ENCODE peak calls at places on chromosomes 16 and 17, in eight cellular contexts. R, A, T, C, J, S, B and Q are unnamed samples.

GRCh38 chr16:15519767-15520166 is 85.4 kb downstream of the BMERB1 start:
- DNase-seq in R (no peak), A (no peak), T (no peak), C (no peak), J (no peak), S (no peak), B (no peak), Q (no peak)

GRCh38 chr16:82589407-82589806 is 37.4 kb upstream of the CDH13 start:
- DNase-seq in R (no peak), A (no peak), T (no peak), C (no peak), J (no peak), S (peak), B (no peak), Q (no peak)

GRCh38 chr16:30777591-30778297 is 9.3 kb downstream of the ZNF629 start:
- DNase-seq in R (no peak), A (no peak), T (no peak), C (no peak), J (no peak), S (no peak), B (no peak), Q (no peak)

GRCh38 chr16:4053663-4054479 is 62.4 kb downstream of the ADCY9 start:
- DNase-seq in R (peak), A (no peak), T (peak), C (peak), J (peak), S (no peak), B (no peak), Q (peak)

GRCh38 chr17:15651583-15652110 is 32.1 kb upstream of the FBXW10B start:
- DNase-seq in R (peak), A (peak), T (peak), C (peak), J (peak), S (peak), B (no peak), Q (peak)

GRCh38 chr16:53417976-53418375 is 16.3 kb upstream of the RBL2 start:
- DNase-seq in R (no peak), A (no peak), T (no peak), C (no peak), J (no peak), S (no peak), B (no peak), Q (no peak)

GRCh38 chr17:7806592-7806991 is 27.4 kb upstream of the KDM6B start:
- DNase-seq in R (no peak), A (no peak), T (no peak), C (no peak), J (no peak), S (no peak), B (no peak), Q (no peak)

GRCh38 chr16:83967838-83968482 is at the start of gene NECAB2:
- DNase-seq in R (no peak), A (peak), T (no peak), C (peak), J (no peak), S (peak), B (no peak), Q (peak)

GRCh38 chr17:9767432-9767991 is 23.9 kb downstream of the DHRS7C start:
- DNase-seq in R (no peak), A (no peak), T (no peak), C (no peak), J (no peak), S (no peak), B (no peak), Q (no peak)

DNA sequence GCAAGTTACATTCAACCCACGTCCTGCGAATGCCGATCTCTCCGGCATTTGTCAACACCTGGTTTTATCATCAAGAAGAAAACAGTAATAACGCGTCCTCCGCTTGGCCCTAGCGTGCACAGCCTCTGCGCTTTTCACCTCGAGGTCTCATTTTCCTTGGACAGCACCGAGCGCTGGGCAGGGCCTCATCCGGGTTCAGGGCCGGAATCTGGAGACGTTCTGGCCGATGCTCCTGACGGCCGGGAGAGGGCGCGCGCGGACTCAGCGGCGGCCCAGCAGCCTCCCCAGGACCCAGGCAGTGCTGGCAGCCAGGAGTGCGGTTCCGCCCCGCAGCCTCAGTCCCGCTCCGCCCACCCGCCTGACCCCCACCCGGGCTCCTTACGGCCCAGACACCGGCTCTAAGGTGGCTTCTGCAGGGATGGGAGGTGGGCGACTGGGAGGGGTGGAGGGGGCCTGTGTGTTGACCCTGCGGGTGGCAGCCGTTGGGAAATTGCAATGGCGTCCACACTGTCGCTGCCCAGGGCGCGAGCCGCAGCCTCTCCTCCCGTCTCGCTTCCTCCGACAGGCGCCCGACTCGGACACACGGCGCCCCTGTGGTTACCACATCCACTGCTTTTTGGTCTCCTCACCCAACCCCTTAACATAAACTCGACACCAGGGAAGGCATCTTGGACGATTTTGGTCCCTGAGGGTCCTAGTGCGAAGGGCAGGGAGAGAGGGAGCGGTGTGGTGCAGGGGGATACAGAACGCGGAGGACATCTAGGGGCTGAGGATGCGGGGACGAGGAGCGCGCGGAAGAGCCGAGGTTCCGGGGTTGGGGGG is 7.4 kb upstream of the FLYWCH1 start:
- DNase-seq in R (peak), A (peak), T (peak), C (peak), J (peak), S (peak), B (peak), Q (peak)
- TF ChIP-seq CTCF in R (no peak), A (peak), T (peak), C (peak), J (peak), S (peak), B (peak), Q (peak)

DNA sequence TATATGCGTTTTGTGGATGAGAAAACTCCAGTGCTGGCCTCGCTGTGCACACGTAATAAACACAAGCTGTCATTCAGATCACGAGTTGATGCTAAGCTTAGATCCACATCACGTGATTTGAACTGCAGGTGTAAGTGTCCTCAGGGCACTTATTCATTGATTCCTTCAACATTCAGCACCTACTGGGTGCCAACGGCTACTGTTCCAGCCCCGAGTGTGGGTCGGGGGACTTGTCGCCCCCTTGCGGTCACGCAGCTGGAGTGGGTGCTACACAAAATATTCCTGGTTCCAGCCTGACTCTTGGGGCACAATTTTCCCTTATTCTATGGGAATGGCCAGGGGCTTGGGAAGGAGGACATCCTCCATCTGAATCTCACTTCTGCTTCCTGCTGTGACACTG is 29.9 kb upstream of the GINS2 start:
- DNase-seq in R (no peak), A (peak), T (no peak), C (no peak), J (peak), S (no peak), B (peak), Q (peak)
- TF ChIP-seq CTCF in R (no peak), A (peak), T (peak), C (peak), J (peak), S (peak), B (no peak), Q (peak)

DNA sequence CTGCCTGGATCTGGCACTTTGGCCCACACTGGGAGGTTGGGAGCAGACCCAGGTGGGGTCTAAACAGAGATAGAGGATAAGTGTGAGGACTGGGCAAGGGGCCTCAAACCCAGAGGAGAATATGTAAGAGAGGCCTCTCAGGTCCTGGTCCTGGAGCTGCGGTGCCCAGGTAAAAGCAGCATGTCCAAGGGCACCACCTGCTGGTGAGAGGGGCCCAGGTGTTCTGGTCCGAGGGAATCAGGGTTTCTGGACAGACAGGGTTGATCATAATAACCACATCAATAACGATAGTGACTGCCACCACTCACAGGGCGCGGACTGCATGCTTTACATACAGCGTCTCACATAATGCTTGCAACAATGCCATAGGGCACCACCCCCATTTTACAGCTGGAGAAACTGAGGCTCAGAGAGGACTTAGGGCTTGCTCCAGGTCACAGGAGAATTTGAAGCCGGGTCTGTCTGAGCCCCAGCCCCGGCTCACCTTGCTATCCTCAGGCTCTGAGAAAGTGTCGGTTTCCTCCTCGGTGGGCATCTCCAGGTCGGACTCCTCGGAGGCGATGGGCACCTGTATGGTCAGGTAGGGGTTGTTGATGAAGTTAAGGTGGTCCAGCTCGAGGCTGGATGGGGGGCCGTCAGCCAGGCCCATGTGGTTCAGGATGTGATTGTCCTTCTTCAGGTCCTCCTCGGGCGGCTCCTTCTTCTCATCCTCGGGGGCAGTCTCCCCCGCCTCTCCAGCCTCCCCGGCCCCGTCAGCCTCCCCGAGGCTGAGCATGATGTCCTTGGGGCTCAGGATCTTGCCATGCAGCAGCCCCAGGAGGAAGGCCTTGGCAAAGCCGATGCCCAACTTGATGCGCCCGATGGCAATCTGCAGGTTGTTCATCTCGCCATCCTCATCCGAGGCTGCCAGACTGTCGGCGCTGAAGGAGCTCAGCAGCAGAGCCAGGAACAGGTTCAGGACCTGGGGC is 19.1 kb upstream of the CD79B start:
- DNase-seq in R (no peak), A (peak), T (no peak), C (no peak), J (peak), S (no peak), B (peak), Q (peak)
- TF ChIP-seq CTCF in R (no peak), A (peak), T (peak), C (no peak), J (peak), S (no peak), B (no peak), Q (peak)

DNA sequence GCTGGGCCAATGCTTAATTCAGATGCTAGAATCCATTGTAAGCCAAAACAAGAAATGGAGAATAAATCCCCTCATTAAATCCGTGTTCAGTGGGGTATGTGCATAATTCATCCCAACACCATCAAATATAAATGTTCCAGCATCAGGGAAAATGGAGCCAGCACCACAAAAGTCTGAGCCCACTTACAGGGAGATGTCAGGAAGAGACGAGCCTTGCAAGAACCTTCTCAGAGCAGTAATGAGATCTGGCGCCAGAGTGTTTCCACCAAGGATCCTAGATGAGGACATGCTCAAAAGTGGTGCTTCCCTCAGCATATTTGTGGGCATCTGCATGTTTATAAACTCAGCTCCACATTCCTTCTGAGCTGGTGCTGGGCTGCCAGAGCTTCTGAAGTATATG is 541.9 kb upstream of the C16orf82 start:
- DNase-seq in R (no peak), A (no peak), T (no peak), C (no peak), J (no peak), S (no peak), B (no peak), Q (no peak)
- TF ChIP-seq CTCF in R (no peak), A (no peak), T (no peak), C (no peak), J (no peak), S (no peak), B (no peak), Q (no peak)

GRCh38 chr16:66408181-66409048 is 18.7 kb upstream of the BEAN1 start:
- DNase-seq in R (peak), A (no peak), T (peak), C (peak), J (peak), S (peak), B (no peak), Q (peak)

GRCh38 chr16:66405057-66405783 is 21.9 kb upstream of the BEAN1 start:
- DNase-seq in R (no peak), A (no peak), T (no peak), C (no peak), J (no peak), S (no peak), B (no peak), Q (no peak)

GRCh38 chr16:66406534-66407368 is 20.3 kb upstream of the BEAN1 start:
- DNase-seq in R (peak), A (peak), T (peak), C (peak), J (peak), S (peak), B (peak), Q (peak)

GRCh38 chr16:66412182-66412581 is 14.9 kb upstream of the BEAN1 start:
- DNase-seq in R (no peak), A (no peak), T (no peak), C (no peak), J (no peak), S (no peak), B (no peak), Q (no peak)

DNA sequence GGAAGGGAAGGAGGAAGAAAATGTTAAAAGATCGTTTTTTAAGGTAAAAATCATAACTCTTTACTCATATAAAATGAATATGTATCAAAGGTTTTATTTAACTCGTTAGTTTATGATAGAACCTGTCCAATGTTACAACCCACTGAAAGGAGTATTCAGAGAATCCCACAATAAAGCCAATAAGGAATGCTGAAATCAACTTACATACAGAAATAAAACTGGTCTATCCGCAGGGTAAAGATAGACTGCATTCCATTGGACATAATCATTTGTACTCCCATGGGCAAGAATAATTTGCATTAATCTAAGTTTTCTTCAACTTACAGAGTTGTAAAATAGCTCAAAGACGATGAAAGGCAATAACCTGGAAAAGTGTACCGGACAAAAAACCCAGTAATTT is 17.9 kb upstream of the BEAN1 start:
- DNase-seq in R (no peak), A (no peak), T (no peak), C (peak), J (no peak), S (no peak), B (no peak), Q (peak)
- TF ChIP-seq CTCF in R (no peak), A (no peak), T (no peak), C (no peak), J (no peak), S (no peak), B (no peak), Q (no peak)

GRCh38 chr17:57767561-57767960 is 22.5 kb upstream of the CCDC182 start:
- DNase-seq in R (no peak), A (no peak), T (no peak), C (no peak), J (no peak), S (no peak), B (no peak), Q (no peak)
- TF ChIP-seq CTCF in R (no peak), A (no peak), T (no peak), C (no peak), J (no peak), S (no peak), B (no peak), Q (no peak)

GRCh38 chr16:5751216-5751615 is 653.6 kb upstream of the EEF2KMT start:
- DNase-seq in R (no peak), A (no peak), T (no peak), C (no peak), J (no peak), S (no peak), B (no peak), Q (no peak)

GRCh38 chr16:5761592-5761991 is 664.0 kb upstream of the EEF2KMT start:
- DNase-seq in R (no peak), A (no peak), T (no peak), C (no peak), J (no peak), S (no peak), B (no peak), Q (no peak)

DNA sequence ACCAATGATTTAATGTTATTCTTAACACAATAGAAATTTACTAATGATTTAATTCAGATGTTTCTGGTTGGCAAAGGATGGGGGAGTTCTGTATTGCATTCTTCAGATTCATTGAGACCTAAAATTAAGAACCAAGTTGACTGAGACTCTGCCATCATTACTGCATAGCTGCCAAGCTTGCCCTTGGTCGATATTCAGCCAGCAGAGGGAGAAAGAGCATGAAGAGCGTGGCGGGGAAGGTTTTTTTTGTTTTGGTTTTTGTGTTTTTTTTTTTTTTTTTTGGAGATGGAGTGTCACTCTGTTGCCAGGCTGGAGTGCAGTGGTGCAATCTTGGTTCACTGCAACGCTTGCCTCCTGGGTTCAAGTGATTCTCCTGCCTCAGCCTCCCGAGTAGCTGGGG is 659.4 kb upstream of the EEF2KMT start:
- DNase-seq in R (no peak), A (no peak), T (no peak), C (no peak), J (no peak), S (no peak), B (no peak), Q (no peak)
- TF ChIP-seq CTCF in R (no peak), A (no peak), T (no peak), C (no peak), J (no peak), S (no peak), B (no peak), Q (no peak)

GRCh38 chr16:67397812-67398545 is 4.7 kb upstream of the TPPP3 start:
- DNase-seq in R (peak), A (no peak), T (no peak), C (no peak), J (no peak), S (no peak), B (no peak), Q (no peak)
- TF ChIP-seq CTCF in R (no peak), A (no peak), T (no peak), C (no peak), J (no peak), S (no peak), B (no peak), Q (no peak)

DNA sequence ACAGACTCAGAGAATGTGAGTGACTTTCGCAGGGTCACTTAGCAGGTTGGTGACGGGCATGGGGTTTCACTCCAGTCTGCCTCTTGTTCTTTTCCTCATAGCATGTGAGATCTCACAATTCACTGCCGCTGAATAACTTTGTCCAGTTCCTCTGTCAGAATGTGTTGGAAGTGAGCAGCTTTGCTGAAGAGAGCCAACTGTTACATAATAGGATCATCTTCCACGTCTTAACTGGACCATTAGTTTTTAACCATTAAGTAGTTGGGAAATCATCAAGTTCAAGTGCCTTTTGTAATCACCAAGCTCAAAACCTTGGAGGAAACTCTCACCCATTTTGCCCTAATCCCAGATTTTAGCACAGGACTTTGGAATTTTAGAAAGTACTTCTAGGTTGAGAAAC is 290.6 kb downstream of the WWOX start:
- DNase-seq in R (no peak), A (no peak), T (no peak), C (no peak), J (no peak), S (no peak), B (no peak), Q (no peak)
- TF ChIP-seq CTCF in R (no peak), A (no peak), T (no peak), C (no peak), J (no peak), S (no peak), B (no peak), Q (no peak)